ENCODE peak calls at places on chromosomes 6 and 20, in four cellular contexts. P is GM12878, U is GM12891, I is K562. M is an unnamed sample.

GRCh38 chr6:70210462-70210861 is 92.4 kb downstream of the COL9A1 start:
- DNase-seq in I (no peak), U (no peak), P (no peak), M (no peak)

GRCh38 chr6:126983779-126984178 is 134.7 kb upstream of the RSPO3 start:
- DNase-seq in I (no peak), P (no peak), U (no peak), M (no peak)

GRCh38 chr6:145962581-145962980 is 1.6 kb downstream of the SHPRH start:
- DNase-seq in U (no peak), I (no peak), P (no peak), M (no peak)

GRCh38 chr6:77457720-77458349 is 5.5 kb downstream of the HTR1B start:
- DNase-seq in U (no peak), I (peak), P (no peak), M (peak)

GRCh38 chr6:6905961-6906518 is 201.7 kb upstream of the RREB1 start:
- DNase-seq in I (peak), U (no peak), P (no peak), M (no peak)

GRCh38 chr6:13787146-13787545 is 27.2 kb downstream of the MCUR1 start:
- DNase-seq in U (no peak), P (no peak), I (no peak), M (no peak)

GRCh38 chr6:129297592-129297991 is 412.4 kb downstream of the ARHGAP18 start:
- DNase-seq in P (no peak), U (no peak), I (no peak), M (no peak)

GRCh38 chr6:108765495-108765894 is 82.7 kb upstream of the ARMC2 start:
- DNase-seq in P (no peak), I (no peak), U (no peak), M (no peak)

GRCh38 chr6:75409286-75409685 is 84.3 kb downstream of the FILIP1 start:
- DNase-seq in P (no peak), U (no peak), I (no peak), M (no peak)

GRCh38 chr6:21603516-21603952 is 10.0 kb downstream of the SOX4 start:
- DNase-seq in U (no peak), P (no peak), I (no peak), M (no peak)

GRCh38 chr6:43702522-43703440 is 15.2 kb upstream of the MRPS18A start:
- DNase-seq in I (peak), P (no peak), U (no peak), M (no peak)

GRCh38 chr20:51610111-51610510 is 67.6 kb upstream of the NFATC2 start:
- DNase-seq in P (no peak), U (no peak), I (no peak), M (no peak)

GRCh38 chr20:46850416-46850815 is 44.2 kb upstream of the EYA2 start:
- DNase-seq in I (no peak), P (no peak), U (no peak), M (no peak)

GRCh38 chr20:36854343-36855240 is 21.3 kb upstream of the TLDC2 start:
- DNase-seq in P (no peak), I (no peak), U (no peak), M (no peak)

GRCh38 chr6:168333471-168333870 is 13.9 kb upstream of the DACT2 start:
- DNase-seq in U (no peak), P (no peak), I (peak), M (no peak)

GRCh38 chr6:106882601-106883518 is 91.7 kb downstream of the CD24 start:
- DNase-seq in I (no peak), U (no peak), P (no peak), M (no peak)

GRCh38 chr20:5470943-5471342 is 154.2 kb upstream of the PROKR2 start:
- DNase-seq in P (no peak), I (peak), U (no peak), M (no peak)

GRCh38 chr20:40942015-40942414 is 86.6 kb upstream of the TOP1 start:
- DNase-seq in P (no peak), U (no peak), I (no peak), M (no peak)

GRCh38 chr20:47921306-47922279 is 136.3 kb upstream of the SULF2 start:
- DNase-seq in P (no peak), U (no peak), I (no peak), M (no peak)

GRCh38 chr6:16184129-16184528 is 54.3 kb upstream of the GMPR start:
- DNase-seq in U (no peak), P (peak), I (peak), M (no peak)

GRCh38 chr6:16184554-16184953 is 53.8 kb upstream of the GMPR start:
- DNase-seq in U (no peak), I (no peak), P (no peak), M (no peak)

GRCh38 chr6:16180696-16181428 is 52.0 kb downstream of the MYLIP start:
- DNase-seq in U (no peak), I (no peak), P (no peak), M (no peak)

GRCh38 chr6:16181429-16182359 is 52.8 kb downstream of the MYLIP start:
- DNase-seq in I (no peak), P (no peak), U (no peak), M (no peak)

GRCh38 chr6:16182428-16182827 is 53.5 kb downstream of the MYLIP start:
- DNase-seq in U (no peak), I (no peak), P (no peak), M (no peak)
- TF ChIP-seq POLR2AphosphoS5 in U (no peak), I (no peak), P (no peak), M (no peak)

DNA sequence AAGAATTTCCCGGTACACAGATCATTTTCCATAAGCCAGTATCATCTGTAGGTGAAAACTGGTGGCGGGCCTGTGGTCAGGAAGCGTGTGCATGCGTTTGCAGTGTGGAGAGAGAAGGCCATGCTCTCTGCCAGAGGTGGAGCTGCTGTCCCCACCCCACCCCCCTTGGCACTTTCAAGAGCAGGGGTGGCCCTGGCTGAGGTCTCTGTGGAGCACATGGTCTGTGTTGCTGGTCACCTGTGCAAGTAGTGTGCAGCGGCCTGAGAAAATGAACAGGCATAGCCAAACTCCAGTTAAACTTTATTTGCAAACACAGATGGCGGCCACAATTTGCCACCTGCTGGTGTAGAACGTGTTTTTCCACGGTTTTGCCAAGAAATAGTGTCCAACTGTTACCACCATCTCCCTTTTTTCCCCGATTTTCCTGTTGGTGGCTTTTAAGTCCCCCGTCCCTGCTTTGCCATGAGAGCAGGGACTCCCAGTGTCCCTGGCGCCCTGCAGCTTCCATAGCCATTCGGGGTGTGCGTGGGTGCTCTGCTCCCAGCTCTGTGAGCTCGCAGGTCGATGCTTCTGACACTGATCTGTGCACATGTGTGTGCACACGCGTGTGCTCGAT is 2.5 kb downstream of the ADRM1 start:
- DNase-seq in U (no peak), I (peak), P (no peak), M (peak)
- TF ChIP-seq SPI1 in U (no peak), I (no peak), P (no peak), M (no peak)

GRCh38 chr6:170026272-170027110 is 264.4 kb downstream of the DLL1 start:
- DNase-seq in U (no peak), P (no peak), I (no peak), M (no peak)
- TF ChIP-seq POLR2AphosphoS5 in U (no peak), P (no peak), I (no peak), M (no peak)

GRCh38 chr6:149566372-149567193 is at the start of gene GINM1:
- DNase-seq in U (no peak), P (no peak), I (peak), M (peak)
- TF ChIP-seq SPI1 in U (no peak), P (no peak), I (no peak), M (no peak)

DNA sequence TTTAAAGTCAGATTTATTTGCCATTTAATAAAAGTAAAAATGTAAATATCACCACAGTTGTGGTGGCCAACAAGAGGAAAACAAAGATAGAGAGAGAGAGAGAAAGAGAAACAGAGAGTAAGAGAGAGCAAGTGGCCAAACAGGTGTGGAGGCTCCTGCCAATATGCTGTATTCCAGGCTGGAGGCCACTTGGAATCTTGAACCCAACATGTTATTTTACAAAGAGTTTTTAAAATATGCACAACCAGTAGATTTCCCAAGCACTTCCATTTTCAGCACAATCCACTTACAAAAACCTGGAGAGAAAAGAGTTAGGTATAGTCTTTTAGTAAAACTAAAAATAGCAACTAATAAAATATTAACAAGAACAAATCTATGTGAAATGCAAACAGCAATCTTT is 1323.1 kb upstream of the CITED2 start:
- DNase-seq in I (no peak), P (no peak), U (no peak), M (no peak)
- TF ChIP-seq POLR2AphosphoS5 in I (no peak), P (no peak), U (no peak), M (no peak)

DNA sequence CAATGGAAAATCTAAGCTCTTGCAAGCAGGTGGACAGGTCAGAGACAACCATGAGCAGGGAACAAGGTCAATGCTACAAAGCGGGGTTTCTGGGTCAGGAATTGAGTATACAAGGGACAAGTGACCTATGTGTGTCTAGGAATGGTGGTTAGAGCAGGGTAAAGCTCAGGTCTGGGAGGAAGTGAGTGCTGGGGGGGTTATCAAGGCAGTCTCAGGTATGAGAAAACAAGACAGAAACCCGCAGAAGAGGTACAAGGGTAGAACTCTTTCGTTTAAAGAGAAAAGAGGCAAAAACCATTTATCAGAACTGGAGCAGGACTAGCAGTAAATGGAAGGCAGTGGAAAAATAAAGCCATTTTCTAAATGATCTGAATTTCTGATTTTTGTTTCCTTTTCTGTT is 298.4 kb downstream of the ALDH8A1 start:
- DNase-seq in P (no peak), U (no peak), I (no peak), M (no peak)
- TF ChIP-seq SPI1 in P (no peak), U (peak), I (no peak), M (no peak)

GRCh38 chr20:58852559-58853271 is at the start of gene GNAS:
- DNase-seq in U (no peak), I (peak), P (no peak), M (no peak)
- TF ChIP-seq POLR2AphosphoS5 in U (no peak), I (no peak), P (no peak), M (no peak)

M was measured in HL-60.